ENCODE peak calls at places on chromosomes 4 and X, in four cellular contexts. One of them, this sample, is unnamed.

GRCh38 chrX:106401965-106402559 is 209.7 kb upstream of the RADX start:
- DNase-seq in OCI-LY7: no peak
- DNase-seq in heart left ventricle: no peak
- DNase-seq in HCT116: no peak
- DNase-seq in this sample: no peak

GRCh38 chr4:40177591-40177990 is 19.2 kb upstream of the RHOH start:
- DNase-seq in heart left ventricle: no peak
- DNase-seq in HCT116: no peak
- DNase-seq in OCI-LY7: no peak
- DNase-seq in this sample: no peak

GRCh38 chr4:94345984-94346383 is 3.3 kb upstream of the HPGDS start:
- DNase-seq in OCI-LY7: no peak
- DNase-seq in HCT116: no peak
- DNase-seq in heart left ventricle: no peak
- DNase-seq in this sample: no peak

GRCh38 chr4:98565646-98566403 is 92.6 kb downstream of the TSPAN5 start:
- DNase-seq in OCI-LY7: no peak
- DNase-seq in heart left ventricle: no peak
- DNase-seq in HCT116: no peak
- DNase-seq in this sample: no peak

GRCh38 chr4:1368421-1369090 is 21.5 kb downstream of the UVSSA start:
- DNase-seq in HCT116: no peak
- DNase-seq in heart left ventricle: peak
- DNase-seq in OCI-LY7: no peak
- DNase-seq in this sample: no peak

GRCh38 chr4:32488690-32489089 is 1768.5 kb downstream of the PCDH7 start:
- DNase-seq in OCI-LY7: no peak
- DNase-seq in HCT116: no peak
- DNase-seq in heart left ventricle: no peak
- DNase-seq in this sample: peak

GRCh38 chr4:83870551-83870950 is 334.6 kb downstream of the GPAT3 start:
- DNase-seq in OCI-LY7: no peak
- DNase-seq in heart left ventricle: no peak
- DNase-seq in HCT116: no peak
- DNase-seq in this sample: no peak

GRCh38 chrX:323721-324628 is 5.4 kb upstream of the GTPBP6 start:
- DNase-seq in OCI-LY7: peak
- DNase-seq in HCT116: peak
- DNase-seq in heart left ventricle: peak
- DNase-seq in this sample: no peak

GRCh38 chrX:37378830-37379229 is 29.7 kb downstream of the PRRG1 start:
- DNase-seq in OCI-LY7: no peak
- DNase-seq in HCT116: no peak
- DNase-seq in heart left ventricle: no peak
- DNase-seq in this sample: no peak

GRCh38 chr4:181684310-181684709 is 558.9 kb upstream of the TENM3 start:
- DNase-seq in HCT116: no peak
- DNase-seq in OCI-LY7: no peak
- DNase-seq in heart left ventricle: no peak
- DNase-seq in this sample: no peak

GRCh38 chrX:154649864-154650510 is 3.4 kb downstream of the CTAG2 start:
- DNase-seq in OCI-LY7: no peak
- DNase-seq in heart left ventricle: no peak
- DNase-seq in HCT116: no peak
- DNase-seq in this sample: no peak

GRCh38 chr4:74969507-74970474 is 36.9 kb downstream of the PARM1 start:
- DNase-seq in OCI-LY7: no peak
- DNase-seq in HCT116: no peak
- DNase-seq in heart left ventricle: no peak
- DNase-seq in this sample: no peak

GRCh38 chrX:150291014-150291413 is 72.1 kb upstream of the MAMLD1 start:
- DNase-seq in heart left ventricle: no peak
- DNase-seq in HCT116: no peak
- DNase-seq in OCI-LY7: no peak
- DNase-seq in this sample: no peak

GRCh38 chrX:2457289-2458133 is 43.3 kb downstream of the DHRSX start:
- DNase-seq in HCT116: peak
- DNase-seq in heart left ventricle: no peak
- DNase-seq in OCI-LY7: no peak
- DNase-seq in this sample: no peak

GRCh38 chr4:85939595-85939994 is 420.3 kb downstream of the MAPK10 start:
- DNase-seq in HCT116: no peak
- DNase-seq in heart left ventricle: no peak
- DNase-seq in OCI-LY7: no peak
- DNase-seq in this sample: no peak

GRCh38 chr4:87097075-87097474 is 123.3 kb downstream of the KLHL8 start:
- DNase-seq in heart left ventricle: no peak
- DNase-seq in OCI-LY7: no peak
- DNase-seq in HCT116: no peak
- DNase-seq in this sample: no peak

GRCh38 chrX:37998586-37999267 is 7.6 kb upstream of the SYTL5 start:
- DNase-seq in HCT116: peak
- DNase-seq in OCI-LY7: no peak
- DNase-seq in heart left ventricle: no peak
- DNase-seq in this sample: peak

GRCh38 chrX:139802048-139802447 is 94.1 kb upstream of the MCF2 start:
- DNase-seq in heart left ventricle: no peak
- DNase-seq in OCI-LY7: no peak
- DNase-seq in HCT116: no peak
- DNase-seq in this sample: no peak

GRCh38 chr4:168917150-168917779 is 92.8 kb downstream of the CBR4 start:
- DNase-seq in heart left ventricle: no peak
- DNase-seq in OCI-LY7: peak
- DNase-seq in HCT116: peak
- DNase-seq in this sample: peak
- H3K27ac ChIP-seq in heart left ventricle: peak
- H3K27ac ChIP-seq in OCI-LY7: no peak
- H3K27ac ChIP-seq in HCT116: peak
- H3K27ac ChIP-seq in this sample: peak

GRCh38 chr4:80335554-80336358 is at the start of gene CFAP299:
- DNase-seq in HCT116: peak
- DNase-seq in heart left ventricle: peak
- DNase-seq in OCI-LY7: peak
- DNase-seq in this sample: peak
- TF ChIP-seq CTCF in HCT116: peak
- TF ChIP-seq CTCF in heart left ventricle: peak
- TF ChIP-seq CTCF in OCI-LY7: peak
- TF ChIP-seq CTCF in this sample: peak

DNA sequence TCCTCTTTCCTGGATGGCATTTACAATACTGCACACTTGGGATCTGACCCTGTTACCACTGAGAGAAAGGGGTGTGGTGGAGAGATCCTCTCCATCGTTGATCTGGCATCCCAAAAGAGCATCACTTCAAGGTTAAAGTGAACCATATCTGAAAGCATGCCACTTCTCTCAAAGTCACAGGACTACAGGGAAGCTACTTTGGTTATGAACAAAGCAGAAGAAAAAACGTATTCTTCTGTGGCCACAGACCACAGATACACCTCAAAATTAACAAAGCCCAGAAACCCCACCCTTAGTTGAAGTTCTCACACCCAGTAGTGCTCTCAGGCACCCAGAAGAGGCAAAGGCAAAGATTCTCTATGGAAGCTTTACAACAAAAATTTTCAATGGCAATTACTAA is 108.3 kb downstream of the JADE1 start:
- DNase-seq in HCT116: no peak
- DNase-seq in OCI-LY7: no peak
- DNase-seq in heart left ventricle: no peak
- DNase-seq in this sample: no peak
- H3K27ac ChIP-seq in HCT116: no peak
- H3K27ac ChIP-seq in OCI-LY7: no peak
- H3K27ac ChIP-seq in heart left ventricle: no peak
- H3K27ac ChIP-seq in this sample: no peak

GRCh38 chrX:28701222-28701621 is 114.0 kb downstream of the IL1RAPL1 start:
- DNase-seq in HCT116: no peak
- DNase-seq in OCI-LY7: no peak
- DNase-seq in heart left ventricle: no peak
- DNase-seq in this sample: no peak
- TF ChIP-seq CTCF in HCT116: no peak
- TF ChIP-seq CTCF in OCI-LY7: peak
- TF ChIP-seq CTCF in heart left ventricle: no peak
- TF ChIP-seq CTCF in this sample: no peak

GRCh38 chrX:153642655-153643430 is 4.2 kb upstream of the DUSP9 start:
- DNase-seq in heart left ventricle: no peak
- DNase-seq in HCT116: no peak
- DNase-seq in OCI-LY7: no peak
- DNase-seq in this sample: no peak

GRCh38 chrX:153642313-153642654 is 4.7 kb upstream of the DUSP9 start:
- DNase-seq in heart left ventricle: no peak
- DNase-seq in OCI-LY7: no peak
- DNase-seq in HCT116: no peak
- DNase-seq in this sample: no peak

GRCh38 chrX:153645151-153645550 is 1.9 kb upstream of the DUSP9 start:
- DNase-seq in OCI-LY7: no peak
- DNase-seq in heart left ventricle: peak
- DNase-seq in HCT116: no peak
- DNase-seq in this sample: no peak

GRCh38 chrX:153644356-153645125 is 2.5 kb upstream of the DUSP9 start:
- DNase-seq in heart left ventricle: peak
- DNase-seq in OCI-LY7: no peak
- DNase-seq in HCT116: no peak
- DNase-seq in this sample: no peak

GRCh38 chrX:153643431-153644351 is 3.3 kb upstream of the DUSP9 start:
- DNase-seq in HCT116: no peak
- DNase-seq in OCI-LY7: no peak
- DNase-seq in heart left ventricle: peak
- DNase-seq in this sample: no peak
- H3K27ac ChIP-seq in HCT116: no peak
- H3K27ac ChIP-seq in OCI-LY7: no peak
- H3K27ac ChIP-seq in heart left ventricle: no peak
- H3K27ac ChIP-seq in this sample: no peak

DNA sequence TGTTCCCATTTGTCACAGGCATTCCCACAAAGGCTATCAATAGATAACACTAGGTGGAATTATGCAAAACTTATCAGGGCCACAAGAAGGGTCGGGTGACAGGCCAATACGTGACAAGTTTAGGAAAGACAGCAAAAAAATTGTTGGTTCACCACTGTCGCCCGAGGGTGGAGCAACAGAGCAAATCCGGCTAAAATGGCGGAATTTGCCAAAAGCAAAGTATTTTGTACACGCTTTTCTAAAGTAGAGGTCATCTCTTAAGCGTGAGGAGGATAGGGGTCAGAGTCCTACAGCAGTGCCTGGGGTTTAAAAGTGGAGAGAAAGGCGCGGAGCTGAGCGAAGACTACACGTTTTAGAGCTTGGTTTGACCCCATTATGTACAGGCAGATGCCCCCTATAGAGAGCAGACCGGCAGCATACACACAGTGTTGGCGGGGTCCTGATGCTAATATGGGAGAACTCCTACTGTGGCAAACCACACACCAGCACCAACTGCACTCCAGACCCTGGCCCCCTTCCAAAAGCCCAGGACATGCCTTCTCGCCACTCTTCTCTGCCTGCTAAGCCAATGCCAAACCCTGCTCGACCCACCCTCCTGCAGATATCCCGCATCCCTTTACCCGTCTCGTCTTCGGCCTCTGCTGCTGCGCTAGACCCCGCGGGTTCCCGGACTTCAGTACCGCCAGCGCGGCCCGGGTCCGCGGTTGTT is 733 bp downstream of the CCNA2 start:
- DNase-seq in OCI-LY7: peak
- DNase-seq in HCT116: no peak
- DNase-seq in heart left ventricle: no peak
- DNase-seq in this sample: peak
- TF ChIP-seq CTCF in OCI-LY7: peak
- TF ChIP-seq CTCF in HCT116: no peak
- TF ChIP-seq CTCF in heart left ventricle: no peak
- TF ChIP-seq CTCF in this sample: peak

DNA sequence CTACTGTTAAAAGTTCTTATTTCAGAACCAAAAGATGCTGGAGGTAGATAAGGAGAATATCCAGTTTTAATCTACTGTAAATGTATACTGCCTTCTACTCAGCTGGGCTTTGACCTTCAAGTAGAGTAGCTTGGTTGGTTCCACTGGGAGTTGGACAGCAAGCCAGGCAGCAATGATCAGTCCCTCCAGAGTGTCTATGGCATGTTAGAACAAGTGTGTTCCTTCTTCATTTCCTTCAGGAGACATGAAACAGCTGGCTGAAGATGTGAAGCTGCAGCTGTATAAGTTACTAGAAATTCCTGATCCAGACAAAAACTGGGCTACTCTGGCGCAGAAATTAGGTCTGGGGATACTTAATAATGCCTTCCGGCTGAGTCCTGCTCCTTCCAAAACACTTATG is 111.0 kb downstream of the NFKB1 start:
- DNase-seq in heart left ventricle: no peak
- DNase-seq in OCI-LY7: no peak
- DNase-seq in HCT116: no peak
- DNase-seq in this sample: no peak
- H3K27ac ChIP-seq in heart left ventricle: no peak
- H3K27ac ChIP-seq in OCI-LY7: no peak
- H3K27ac ChIP-seq in HCT116: no peak
- H3K27ac ChIP-seq in this sample: no peak